ENCODE peak calls at places on chromosome 7, in eight cellular contexts. O is activated CD8-positive, alpha-beta T cell treated with anti-CD3 and anti-CD28 coated beads for 36 hours; F is esophagus squamous epithelium; A is upper lobe of left lung; M is mucosa of descending colon; G is neural crest cell; N is bronchial epithelial cell; J is lower lobe of right lung. S is an unnamed sample.

GRCh38 chr7:64881461-64882287 is 21.4 kb upstream of the ZNF273 start:
- DNase-seq in O (no peak), F (no peak), A (no peak), M (no peak), G (no peak), N (no peak), J (no peak), S (peak; percentile 58)

GRCh38 chr7:107989618-107990373 is 13.2 kb downstream of the LAMB1 start:
- DNase-seq in O (no peak), F (no peak), A (no peak), M (no peak), G (no peak), N (peak; percentile 36), J (no peak), S (peak; percentile 79)

GRCh38 chr7:95517458-95517857 is 31.7 kb downstream of the ASB4 start:
- DNase-seq in O (no peak), F (no peak), A (no peak), M (no peak), G (no peak), N (no peak), J (no peak), S (no peak)

GRCh38 chr7:108158766-108159165 is 28.6 kb upstream of the LAMB4 start:
- DNase-seq in O (no peak), F (no peak), A (no peak), M (no peak), G (no peak), N (peak; percentile 79), J (no peak), S (no peak)

GRCh38 chr7:43648725-43649406 is 66.0 kb downstream of the STK17A start:
- DNase-seq in O (peak; percentile 84), F (peak; percentile 32), A (peak; percentile 72), M (peak; percentile 68), G (no peak), N (peak; percentile 62), J (no peak), S (no peak)

GRCh38 chr7:158000160-158000559 is 587.5 kb downstream of the PTPRN2 start:
- DNase-seq in O (no peak), F (no peak), A (no peak), M (no peak), G (no peak), N (no peak), J (no peak), S (peak; percentile 43)

GRCh38 chr7:25255603-25256320 is 27.5 kb upstream of the NPVF start:
- DNase-seq in O (no peak), F (no peak), A (no peak), M (peak; percentile 53), G (no peak), N (no peak), J (no peak), S (no peak)

GRCh38 chr7:135121868-135122267 is 26.0 kb upstream of the TMEM140 start:
- DNase-seq in O (no peak), F (no peak), A (no peak), M (no peak), G (no peak), N (no peak), J (no peak), S (no peak)

GRCh38 chr7:50953303-50953702 is 170.6 kb upstream of the GRB10 start:
- DNase-seq in O (no peak), F (no peak), A (no peak), M (no peak), G (no peak), N (no peak), J (no peak), S (no peak)

GRCh38 chr7:42227931-42228591 is 8.9 kb downstream of the GLI3 start:
- DNase-seq in O (peak; percentile 44), F (no peak), A (peak; percentile 36), M (no peak), G (peak; percentile 23), N (peak; percentile 52), J (no peak), S (peak; percentile 41)

GRCh38 chr7:112596260-112596659 is 115.5 kb downstream of the LSMEM1 start:
- DNase-seq in O (no peak), F (no peak), A (no peak), M (no peak), G (no peak), N (peak; percentile 51), J (no peak), S (peak; percentile 47)

GRCh38 chr7:159117366-159118219 is 27.1 kb downstream of the VIPR2 start:
- DNase-seq in O (no peak), F (no peak), A (no peak), M (no peak), G (no peak), N (no peak), J (no peak), S (peak; percentile 64)

GRCh38 chr7:20329389-20330175 is 1.1 kb upstream of the ITGB8 start:
- DNase-seq in O (peak; percentile 29), F (no peak), A (peak; percentile 72), M (peak; percentile 72), G (peak; percentile 54), N (peak; percentile 80), J (peak; percentile 75), S (peak; percentile 84)

GRCh38 chr7:88141025-88141424 is 78.8 kb downstream of the SRI start:
- DNase-seq in O (no peak), F (no peak), A (no peak), M (no peak), G (no peak), N (no peak), J (no peak), S (no peak)

GRCh38 chr7:130409067-130409721 is 28.9 kb downstream of the CPA1 start:
- DNase-seq in O (no peak), F (no peak), A (no peak), M (no peak), G (no peak), N (no peak), J (no peak), S (no peak)

DNA sequence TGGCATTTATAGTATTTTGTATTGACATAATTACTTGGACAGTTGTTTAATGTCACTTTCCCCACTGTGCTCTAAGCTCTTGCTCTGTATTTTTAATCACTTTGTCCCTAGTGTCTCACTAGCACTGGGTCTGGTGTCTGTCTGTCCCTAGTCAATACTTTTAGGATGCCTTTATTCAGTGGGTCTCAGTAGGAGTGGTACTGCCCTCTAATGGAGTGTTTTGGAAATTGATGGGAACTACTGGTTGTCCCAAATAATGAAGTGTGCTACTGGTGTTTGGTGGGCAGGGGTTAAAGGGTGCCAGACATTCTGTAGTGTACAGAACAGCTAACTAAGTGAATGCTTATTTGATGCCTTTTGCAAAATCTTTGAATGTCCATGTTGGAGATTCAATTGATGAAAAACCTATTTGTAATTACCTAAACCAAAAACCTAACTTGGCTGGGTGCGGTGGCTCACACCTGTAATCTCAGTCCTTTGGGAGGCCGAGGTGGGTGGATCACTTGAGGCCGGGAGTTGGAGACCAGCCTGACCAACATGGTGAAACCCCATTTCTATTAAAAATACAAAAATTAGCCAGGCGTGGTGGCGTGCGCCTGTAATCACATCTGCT is 33.3 kb downstream of the CDK14 start:
- DNase-seq in O (peak; percentile 15), F (no peak), A (no peak), M (no peak), G (peak; percentile 12), N (peak; percentile 67), J (no peak), S (peak; percentile 69)
- TF ChIP-seq CTCF in O (peak; percentile 56), F (peak; percentile 35), A (peak; percentile 70), M (no peak), G (peak; percentile 70), N (peak; percentile 57), J (peak; percentile 71), S (peak; percentile 72)

GRCh38 chr7:45573199-45573598 is 969 bp upstream of the ADCY1 start:
- DNase-seq in O (no peak), F (no peak), A (no peak), M (no peak), G (no peak), N (no peak), J (no peak), S (peak; percentile 88)

GRCh38 chr7:45573636-45574470 is at the start of gene ADCY1:
- DNase-seq in O (no peak), F (no peak), A (no peak), M (no peak), G (peak; percentile 45), N (no peak), J (no peak), S (peak; percentile 87)

GRCh38 chr7:45576249-45576929 is 2.2 kb downstream of the ADCY1 start:
- DNase-seq in O (no peak), F (no peak), A (no peak), M (no peak), G (no peak), N (no peak), J (no peak), S (peak; percentile 90)

GRCh38 chr7:45575501-45576248 is 1.5 kb downstream of the ADCY1 start:
- DNase-seq in O (no peak), F (no peak), A (no peak), M (no peak), G (no peak), N (no peak), J (no peak), S (peak; percentile 83)

GRCh38 chr7:45574521-45575500 is 643 bp downstream of the ADCY1 start:
- DNase-seq in O (no peak), F (no peak), A (no peak), M (no peak), G (peak; percentile 46), N (peak; percentile 16), J (no peak), S (peak; percentile 97)
- TF ChIP-seq CTCF in O (no peak), F (no peak), A (peak; percentile 14), M (no peak), G (peak; percentile 43), N (peak; percentile 31), J (no peak), S (no peak)

GRCh38 chr7:142385528-142386340 is 127.9 kb upstream of the PRSS58 start:
- DNase-seq in O (peak; percentile 57), F (no peak), A (peak; percentile 48), M (no peak), G (peak; percentile 36), N (peak; percentile 71), J (no peak), S (peak; percentile 72)
- TF ChIP-seq CTCF in O (peak; percentile 63), F (peak; percentile 54), A (peak; percentile 45), M (peak; percentile 45), G (peak; percentile 66), N (peak; percentile 75), J (peak; percentile 54), S (peak; percentile 88)

GRCh38 chr7:141674201-141674671 is 27.7 kb downstream of the DENND11 start:
- DNase-seq in O (no peak), F (no peak), A (no peak), M (no peak), G (peak; percentile 28), N (peak; percentile 86), J (no peak), S (no peak)

GRCh38 chr7:141676618-141677017 is 25.3 kb downstream of the DENND11 start:
- DNase-seq in O (no peak), F (no peak), A (no peak), M (no peak), G (no peak), N (peak; percentile 86), J (no peak), S (no peak)

GRCh38 chr7:141671705-141672496 is 30.1 kb downstream of the DENND11 start:
- DNase-seq in O (no peak), F (no peak), A (no peak), M (no peak), G (no peak), N (no peak), J (no peak), S (peak; percentile 55)

GRCh38 chr7:141675431-141676210 is 26.3 kb downstream of the DENND11 start:
- DNase-seq in O (peak; percentile 52), F (no peak), A (no peak), M (no peak), G (no peak), N (no peak), J (no peak), S (peak; percentile 26)

GRCh38 chr7:141674702-141675101 is 27.3 kb downstream of the DENND11 start:
- DNase-seq in O (peak; percentile 31), F (no peak), A (no peak), M (no peak), G (peak; percentile 34), N (no peak), J (no peak), S (peak; percentile 49)
- TF ChIP-seq CTCF in O (peak; percentile 39), F (peak; percentile 47), A (no peak), M (no peak), G (peak; percentile 63), N (peak; percentile 38), J (peak; percentile 37), S (peak; percentile 42)

S was measured in osteoblast.